ENCODE peak calls at places on chromosomes 12 and 14, in four cellular contexts. One of them, this sample, is unnamed.
A peak's percentile ranks its signal among the peaks of the same experiment; 100 is the strongest.

GRCh38 chr12:4268549-4269181 is 4.9 kb upstream of the CCND2 start:
- DNase-seq in HCT116: no peak
- DNase-seq in OCI-LY7: no peak
- DNase-seq in heart left ventricle: no peak
- DNase-seq in this sample: no peak

GRCh38 chr14:48731260-48731659 is 854.9 kb downstream of the RPS29 start:
- DNase-seq in HCT116: no peak
- DNase-seq in OCI-LY7: no peak
- DNase-seq in heart left ventricle: no peak
- DNase-seq in this sample: no peak

GRCh38 chr12:55780695-55781094 is 36.8 kb downstream of the SARNP start:
- DNase-seq in HCT116: no peak
- DNase-seq in OCI-LY7: no peak
- DNase-seq in heart left ventricle: no peak
- DNase-seq in this sample: no peak

GRCh38 chr14:40870252-40870651 is 736.4 kb upstream of the LRFN5 start:
- DNase-seq in HCT116: no peak
- DNase-seq in OCI-LY7: no peak
- DNase-seq in heart left ventricle: no peak
- DNase-seq in this sample: no peak

GRCh38 chr14:99327050-99327449 is 55.1 kb upstream of the BCL11B start:
- DNase-seq in HCT116: no peak
- DNase-seq in OCI-LY7: no peak
- DNase-seq in heart left ventricle: no peak
- DNase-seq in this sample: no peak

GRCh38 chr12:20967756-20968155 is 157.3 kb downstream of the SLCO1B3 start:
- DNase-seq in HCT116: no peak
- DNase-seq in OCI-LY7: no peak
- DNase-seq in heart left ventricle: no peak
- DNase-seq in this sample: no peak

GRCh38 chr12:101819467-101819866 is 11.3 kb downstream of the GNPTAB start:
- DNase-seq in HCT116: no peak
- DNase-seq in OCI-LY7: no peak
- DNase-seq in heart left ventricle: no peak
- DNase-seq in this sample: no peak

GRCh38 chr12:20150835-20151234 is 217.5 kb upstream of the PDE3A start:
- DNase-seq in HCT116: no peak
- DNase-seq in OCI-LY7: no peak
- DNase-seq in heart left ventricle: no peak
- DNase-seq in this sample: no peak

GRCh38 chr14:29236848-29237247 is 470.3 kb downstream of the FOXG1 start:
- DNase-seq in HCT116: no peak
- DNase-seq in OCI-LY7: no peak
- DNase-seq in heart left ventricle: no peak
- DNase-seq in this sample: no peak

GRCh38 chr12:26631846-26632245 is 201.1 kb downstream of the ITPR2 start:
- DNase-seq in HCT116: no peak
- DNase-seq in OCI-LY7: no peak
- DNase-seq in heart left ventricle: no peak
- DNase-seq in this sample: no peak

GRCh38 chr14:49692191-49692757 is 646 bp upstream of the KLHDC1 start:
- DNase-seq in HCT116: no peak
- DNase-seq in OCI-LY7: no peak
- DNase-seq in heart left ventricle: no peak
- DNase-seq in this sample: no peak

GRCh38 chr14:69152181-69152943 is 557 bp downstream of the DCAF5 start:
- DNase-seq in HCT116: no peak
- DNase-seq in OCI-LY7: peak; percentile 67
- DNase-seq in heart left ventricle: peak; percentile 49
- DNase-seq in this sample: no peak

GRCh38 chr14:96092936-96093335 is 53.8 kb downstream of the C14orf132 start:
- DNase-seq in HCT116: no peak
- DNase-seq in OCI-LY7: no peak
- DNase-seq in heart left ventricle: no peak
- DNase-seq in this sample: no peak

GRCh38 chr14:100982764-100983163 is 79.2 kb upstream of the RTL1 start:
- DNase-seq in HCT116: peak; percentile 36
- DNase-seq in OCI-LY7: no peak
- DNase-seq in heart left ventricle: no peak
- DNase-seq in this sample: no peak

GRCh38 chr12:108080363-108080762 is 48.7 kb upstream of the WSCD2 start:
- DNase-seq in HCT116: no peak
- DNase-seq in OCI-LY7: no peak
- DNase-seq in heart left ventricle: no peak
- DNase-seq in this sample: no peak

GRCh38 chr12:46402451-46402850 is 29.9 kb upstream of the SLC38A2 start:
- DNase-seq in HCT116: no peak
- DNase-seq in OCI-LY7: no peak
- DNase-seq in heart left ventricle: no peak
- DNase-seq in this sample: peak; percentile 37

GRCh38 chr14:99124482-99125104 is 147.4 kb downstream of the BCL11B start:
- DNase-seq in HCT116: no peak
- DNase-seq in OCI-LY7: no peak
- DNase-seq in heart left ventricle: no peak
- DNase-seq in this sample: no peak

GRCh38 chr12:11580125-11580751 is 69.2 kb upstream of the ETV6 start:
- DNase-seq in HCT116: no peak
- DNase-seq in OCI-LY7: peak; percentile 37
- DNase-seq in heart left ventricle: peak; percentile 15
- DNase-seq in this sample: no peak

GRCh38 chr14:35669782-35670181 is 135.8 kb downstream of the INSM2 start:
- DNase-seq in HCT116: peak; percentile 66
- DNase-seq in OCI-LY7: no peak
- DNase-seq in heart left ventricle: no peak
- DNase-seq in this sample: no peak

GRCh38 chr14:64656986-64657385 is 47.2 kb upstream of the PLEKHG3 start:
- DNase-seq in HCT116: no peak
- DNase-seq in OCI-LY7: no peak
- DNase-seq in heart left ventricle: no peak
- DNase-seq in this sample: no peak

GRCh38 chr14:56760164-56760914 is 49.9 kb downstream of the OTX2 start:
- DNase-seq in HCT116: no peak
- DNase-seq in OCI-LY7: no peak
- DNase-seq in heart left ventricle: no peak
- DNase-seq in this sample: no peak

GRCh38 chr14:70257526-70257925 is 68.8 kb upstream of the SLC8A3 start:
- DNase-seq in HCT116: peak; percentile 60
- DNase-seq in OCI-LY7: peak; percentile 10
- DNase-seq in heart left ventricle: no peak
- DNase-seq in this sample: no peak

GRCh38 chr14:21867541-21867940 is 193.9 kb upstream of the OR4E1 start:
- DNase-seq in HCT116: no peak
- DNase-seq in OCI-LY7: no peak
- DNase-seq in heart left ventricle: no peak
- DNase-seq in this sample: no peak

GRCh38 chr14:66228267-66228970 is 257.8 kb upstream of the CCDC196 start:
- DNase-seq in HCT116: peak; percentile 3
- DNase-seq in OCI-LY7: no peak
- DNase-seq in heart left ventricle: no peak
- DNase-seq in this sample: no peak

GRCh38 chr12:120078868-120079267 is 37.7 kb downstream of the RAB35 start:
- DNase-seq in HCT116: no peak
- DNase-seq in OCI-LY7: no peak
- DNase-seq in heart left ventricle: no peak
- DNase-seq in this sample: peak; percentile 5

GRCh38 chr14:103880334-103880985 is 33.1 kb upstream of the PPP1R13B start:
- DNase-seq in HCT116: no peak
- DNase-seq in OCI-LY7: no peak
- DNase-seq in heart left ventricle: peak; percentile 70
- DNase-seq in this sample: peak; percentile 83

GRCh38 chr12:69388371-69388770 is 28.8 kb downstream of the YEATS4 start:
- DNase-seq in HCT116: peak; percentile 34
- DNase-seq in OCI-LY7: peak; percentile 25
- DNase-seq in heart left ventricle: no peak
- DNase-seq in this sample: no peak

GRCh38 chr14:74160763-74161162 is 76.0 kb downstream of the LIN52 start:
- DNase-seq in HCT116: no peak
- DNase-seq in OCI-LY7: no peak
- DNase-seq in heart left ventricle: no peak
- DNase-seq in this sample: no peak

GRCh38 chr12:5433081-5433839 is 1.4 kb downstream of the NTF3 start:
- DNase-seq in HCT116: no peak
- DNase-seq in OCI-LY7: no peak
- DNase-seq in heart left ventricle: no peak
- DNase-seq in this sample: no peak

GRCh38 chr14:35696119-35696518 is 113.0 kb downstream of the RALGAPA1 start:
- DNase-seq in HCT116: no peak
- DNase-seq in OCI-LY7: no peak
- DNase-seq in heart left ventricle: no peak
- DNase-seq in this sample: no peak

GRCh38 chr12:99352269-99352668 is 295.3 kb upstream of the GARIN6 start:
- DNase-seq in HCT116: no peak
- DNase-seq in OCI-LY7: no peak
- DNase-seq in heart left ventricle: no peak
- DNase-seq in this sample: no peak

GRCh38 chr14:99724939-99725773 is 41.1 kb downstream of the CYP46A1 start:
- DNase-seq in HCT116: no peak
- DNase-seq in OCI-LY7: no peak
- DNase-seq in heart left ventricle: no peak
- DNase-seq in this sample: no peak

GRCh38 chr12:101564912-101565311 is 29.9 kb upstream of the MYBPC1 start:
- DNase-seq in HCT116: no peak
- DNase-seq in OCI-LY7: no peak
- DNase-seq in heart left ventricle: no peak
- DNase-seq in this sample: no peak

GRCh38 chr12:63917864-63918742 is 73.6 kb downstream of the SRGAP1 start:
- DNase-seq in HCT116: peak; percentile 91
- DNase-seq in OCI-LY7: peak; percentile 20
- DNase-seq in heart left ventricle: no peak
- DNase-seq in this sample: no peak

GRCh38 chr12:99918003-99918402 is 66.7 kb downstream of the ANKS1B start:
- DNase-seq in HCT116: no peak
- DNase-seq in OCI-LY7: no peak
- DNase-seq in heart left ventricle: peak; percentile 6
- DNase-seq in this sample: no peak

GRCh38 chr12:32183646-32184045 is 77.0 kb downstream of the BICD1 start:
- DNase-seq in HCT116: no peak
- DNase-seq in OCI-LY7: no peak
- DNase-seq in heart left ventricle: no peak
- DNase-seq in this sample: no peak

GRCh38 chr12:63965936-63966602 is 121.6 kb downstream of the SRGAP1 start:
- DNase-seq in HCT116: no peak
- DNase-seq in OCI-LY7: no peak
- DNase-seq in heart left ventricle: no peak
- DNase-seq in this sample: no peak

GRCh38 chr12:2673966-2674810 is 120.6 kb upstream of the FKBP4 start:
- DNase-seq in HCT116: peak; percentile 8
- DNase-seq in OCI-LY7: peak; percentile 4
- DNase-seq in heart left ventricle: no peak
- DNase-seq in this sample: no peak

DNA sequence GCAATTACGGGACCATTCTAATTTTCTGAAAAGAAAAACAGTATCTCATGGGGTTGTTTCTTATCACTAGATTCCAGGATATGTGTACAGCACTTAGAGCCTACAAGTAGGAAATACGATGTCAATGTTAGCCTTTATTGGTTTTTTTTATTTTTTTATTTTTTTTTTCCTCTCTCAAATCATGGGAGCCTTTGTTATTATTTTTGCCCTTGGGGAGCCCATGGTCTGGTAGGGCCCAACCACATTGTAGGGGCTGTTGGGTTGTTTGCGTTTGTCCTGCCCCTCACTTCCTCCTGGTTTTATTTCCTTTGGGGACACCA is 5.9 kb downstream of the MORN3 start:
- DNase-seq in HCT116: no peak
- DNase-seq in OCI-LY7: no peak
- DNase-seq in heart left ventricle: no peak
- DNase-seq in this sample: no peak
- TF ChIP-seq CTCF in HCT116: no peak
- TF ChIP-seq CTCF in OCI-LY7: no peak
- TF ChIP-seq CTCF in heart left ventricle: no peak
- TF ChIP-seq CTCF in this sample: no peak

GRCh38 chr12:13583630-13584029 is 387.1 kb downstream of the EMP1 start:
- DNase-seq in HCT116: no peak
- DNase-seq in OCI-LY7: no peak
- DNase-seq in heart left ventricle: no peak
- DNase-seq in this sample: no peak

GRCh38 chr12:13588574-13588973 is 392.0 kb downstream of the EMP1 start:
- DNase-seq in HCT116: no peak
- DNase-seq in OCI-LY7: no peak
- DNase-seq in heart left ventricle: no peak
- DNase-seq in this sample: no peak

GRCh38 chr12:13586361-13586760 is 389.8 kb downstream of the EMP1 start:
- DNase-seq in HCT116: no peak
- DNase-seq in OCI-LY7: no peak
- DNase-seq in heart left ventricle: no peak
- DNase-seq in this sample: no peak

GRCh38 chr12:13591488-13591887 is 389.9 kb downstream of the GRIN2B start:
- DNase-seq in HCT116: no peak
- DNase-seq in OCI-LY7: no peak
- DNase-seq in heart left ventricle: no peak
- DNase-seq in this sample: no peak

GRCh38 chr12:13587721-13588389 is 391.3 kb downstream of the EMP1 start:
- DNase-seq in HCT116: no peak
- DNase-seq in OCI-LY7: no peak
- DNase-seq in heart left ventricle: no peak
- DNase-seq in this sample: no peak
- H3K4me1 ChIP-seq in HCT116: peaks cover 18% of the 10 kb centered on the region
- H3K4me1 ChIP-seq in OCI-LY7: no peaks in the 10 kb centered on the region
- H3K4me1 ChIP-seq in heart left ventricle: no peaks in the 10 kb centered on the region
- H3K4me1 ChIP-seq in this sample: no peaks in the 10 kb centered on the region

GRCh38 chr14:55533960-55534359 is 46.0 kb upstream of the KTN1 start:
- DNase-seq in HCT116: no peak
- DNase-seq in OCI-LY7: no peak
- DNase-seq in heart left ventricle: no peak
- DNase-seq in this sample: no peak

GRCh38 chr14:55535521-55536207 is 44.3 kb upstream of the KTN1 start:
- DNase-seq in HCT116: no peak
- DNase-seq in OCI-LY7: no peak
- DNase-seq in heart left ventricle: no peak
- DNase-seq in this sample: no peak

GRCh38 chr14:55536208-55536708 is 43.7 kb upstream of the KTN1 start:
- DNase-seq in HCT116: no peak
- DNase-seq in OCI-LY7: no peak
- DNase-seq in heart left ventricle: no peak
- DNase-seq in this sample: no peak

GRCh38 chr14:55530464-55530863 is 49.5 kb upstream of the KTN1 start:
- DNase-seq in HCT116: no peak
- DNase-seq in OCI-LY7: no peak
- DNase-seq in heart left ventricle: no peak
- DNase-seq in this sample: no peak

GRCh38 chr14:55532645-55533309 is 47.2 kb upstream of the KTN1 start:
- DNase-seq in HCT116: no peak
- DNase-seq in OCI-LY7: no peak
- DNase-seq in heart left ventricle: no peak
- DNase-seq in this sample: no peak
- TF ChIP-seq CTCF in HCT116: no peak
- TF ChIP-seq CTCF in OCI-LY7: no peak
- TF ChIP-seq CTCF in heart left ventricle: no peak
- TF ChIP-seq CTCF in this sample: no peak

GRCh38 chr14:54172562-54172961 is 215.9 kb upstream of the BMP4 start:
- DNase-seq in HCT116: no peak
- DNase-seq in OCI-LY7: no peak
- DNase-seq in heart left ventricle: no peak
- DNase-seq in this sample: no peak
- H3K4me1 ChIP-seq in HCT116: peaks cover 55% of the 10 kb centered on the region
- H3K4me1 ChIP-seq in OCI-LY7: no peaks in the 10 kb centered on the region
- H3K4me1 ChIP-seq in heart left ventricle: peaks cover 20% of the 10 kb centered on the region
- H3K4me1 ChIP-seq in this sample: no peaks in the 10 kb centered on the region

GRCh38 chr12:116982721-116983502 is 72.2 kb downstream of the FBXW8 start:
- DNase-seq in HCT116: no peak
- DNase-seq in OCI-LY7: no peak
- DNase-seq in heart left ventricle: no peak
- DNase-seq in this sample: no peak
- TF ChIP-seq CTCF in HCT116: no peak
- TF ChIP-seq CTCF in OCI-LY7: no peak
- TF ChIP-seq CTCF in heart left ventricle: no peak
- TF ChIP-seq CTCF in this sample: no peak